ENCODE peak calls at places on chromosomes 13 and 19, in seven cellular contexts. C, Z, H, S, K, G and X are unnamed samples.

GRCh38 chr13:28657784-28658538 is 969 bp upstream of the POMP start:
- DNase-seq in G (no peak), C (no peak), Z (no peak), K (no peak), H (peak; percentile 58), S (no peak), X (no peak)

GRCh38 chr13:54884645-54885044 is 1856.0 kb downstream of the OLFM4 start:
- DNase-seq in H (no peak), Z (no peak), C (no peak), G (no peak), S (no peak), K (no peak), X (no peak)

GRCh38 chr13:48155850-48156249 is 60.9 kb upstream of the MED4 start:
- DNase-seq in C (no peak), S (no peak), H (peak; percentile 33), G (no peak), Z (no peak), K (no peak), X (peak; percentile 53)

GRCh38 chr19:54792814-54793213 is 10.6 kb upstream of the KIR2DL4 start:
- DNase-seq in C (no peak), H (no peak), Z (no peak), K (peak; percentile 41), S (no peak), G (no peak), X (no peak)

GRCh38 chr19:32800757-32801156 is 68.8 kb downstream of the SLC7A9 start:
- DNase-seq in H (no peak), S (no peak), G (no peak), C (no peak), Z (no peak), K (no peak), X (no peak)

GRCh38 chr13:52414963-52415362 is 9.0 kb upstream of the THSD1 start:
- DNase-seq in H (peak; percentile 69), K (no peak), C (no peak), G (no peak), Z (no peak), S (no peak), X (no peak)

GRCh38 chr19:289651-290538 is 1.3 kb downstream of the PLPP2 start:
- DNase-seq in Z (no peak), C (peak; percentile 85), G (peak; percentile 71), K (peak; percentile 33), H (peak; percentile 25), S (no peak), X (peak; percentile 64)

GRCh38 chr13:90455861-90456260 is 891.6 kb upstream of the MIR17HG start:
- DNase-seq in H (no peak), K (no peak), G (no peak), S (no peak), C (no peak), Z (no peak), X (no peak)

GRCh38 chr19:54209748-54210494 is 9.3 kb downstream of the RPS9 start:
- DNase-seq in C (peak; percentile 95), H (peak; percentile 98), K (no peak), S (peak; percentile 70), Z (peak; percentile 91), G (no peak), X (peak; percentile 94)

GRCh38 chr13:48859168-48860105 is 116.3 kb upstream of the FNDC3A start:
- DNase-seq in S (no peak), G (no peak), Z (no peak), H (no peak), K (no peak), C (no peak), X (no peak)

GRCh38 chr19:428144-428543 is 19.2 kb upstream of the C2CD4C start:
- DNase-seq in G (no peak), H (no peak), K (no peak), S (no peak), C (no peak), Z (no peak), X (no peak)

GRCh38 chr13:46321494-46322225 is 65.4 kb downstream of the RUBCNL start:
- DNase-seq in G (peak; percentile 9), H (peak; percentile 44), Z (peak; percentile 29), K (peak; percentile 39), C (peak; percentile 38), S (peak; percentile 55), X (peak; percentile 36)

GRCh38 chr13:28552288-28552687 is 57.4 kb upstream of the FLT1 start:
- DNase-seq in H (no peak), K (no peak), G (no peak), S (no peak), Z (no peak), C (no peak), X (no peak)

GRCh38 chr13:32830632-32831031 is 185.6 kb upstream of the KL start:
- DNase-seq in C (no peak), S (no peak), Z (no peak), H (no peak), G (no peak), K (no peak), X (no peak)

GRCh38 chr13:47409778-47410177 is 512.9 kb upstream of the HTR2A start:
- DNase-seq in K (no peak), H (no peak), G (no peak), Z (no peak), C (no peak), S (no peak), X (no peak)

GRCh38 chr19:17441241-17442135 is 7.0 kb downstream of the TMEM221 start:
- DNase-seq in H (no peak), S (peak; percentile 32), Z (no peak), K (no peak), C (no peak), G (no peak), X (no peak)

GRCh38 chr19:7789447-7789846 is 26.4 kb downstream of the CLEC4M start:
- DNase-seq in S (no peak), C (peak; percentile 40), Z (no peak), G (no peak), K (no peak), H (no peak), X (no peak)
- H3K27me3 ChIP-seq in S (peaks cover 25% of the 10 kb centered on the region), C (no peaks in the 10 kb centered on the region), Z (no peaks in the 10 kb centered on the region), G (peaks cover 28% of the 10 kb centered on the region), K (peaks cover 95% of the 10 kb centered on the region), H (peaks cover 29% of the 10 kb centered on the region), X (peaks cover 22% of the 10 kb centered on the region)

GRCh38 chr13:21606781-21607180 is 2.8 kb upstream of the MICU2 start:
- DNase-seq in K (no peak), C (no peak), S (no peak), G (no peak), H (no peak), Z (no peak), X (no peak)

GRCh38 chr13:21610687-21611086 is 6.7 kb upstream of the MICU2 start:
- DNase-seq in H (no peak), K (no peak), Z (no peak), G (no peak), S (no peak), C (no peak), X (no peak)

GRCh38 chr13:21606251-21606650 is 2.3 kb upstream of the MICU2 start:
- DNase-seq in C (no peak), G (no peak), S (no peak), Z (no peak), H (no peak), K (no peak), X (no peak)

GRCh38 chr13:21611385-21611784 is 7.4 kb upstream of the MICU2 start:
- DNase-seq in C (no peak), Z (no peak), G (no peak), K (no peak), S (no peak), H (no peak), X (no peak)

DNA sequence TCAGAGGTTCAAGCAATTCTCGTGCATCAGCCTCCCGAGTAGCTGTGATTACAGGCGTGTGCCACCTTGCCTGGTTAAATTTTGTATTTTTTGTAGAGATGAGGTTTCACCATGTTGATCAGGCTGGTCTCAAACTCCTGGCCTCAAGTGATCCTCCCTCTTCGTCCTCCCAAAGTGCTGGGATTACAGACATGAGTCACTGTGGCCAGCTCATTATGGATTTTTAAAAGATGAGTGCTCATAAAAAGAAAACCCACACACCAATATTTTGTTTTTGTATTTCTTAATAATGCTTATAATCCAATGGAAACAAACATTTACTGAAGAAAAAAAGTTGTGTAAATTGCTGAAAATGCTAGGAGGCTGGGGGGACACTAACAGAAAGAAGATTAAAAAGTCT is 5.0 kb upstream of the MICU2 start:
- DNase-seq in G (no peak), S (no peak), K (no peak), C (no peak), Z (no peak), H (no peak), X (no peak)
- H3K27me3 ChIP-seq in G (peaks cover 2% of the 10 kb centered on the region), S (peaks cover 20% of the 10 kb centered on the region), K (no peaks in the 10 kb centered on the region), C (peaks cover 76% of the 10 kb centered on the region), Z (no peaks in the 10 kb centered on the region), H (no peaks in the 10 kb centered on the region), X (no peaks in the 10 kb centered on the region)

DNA sequence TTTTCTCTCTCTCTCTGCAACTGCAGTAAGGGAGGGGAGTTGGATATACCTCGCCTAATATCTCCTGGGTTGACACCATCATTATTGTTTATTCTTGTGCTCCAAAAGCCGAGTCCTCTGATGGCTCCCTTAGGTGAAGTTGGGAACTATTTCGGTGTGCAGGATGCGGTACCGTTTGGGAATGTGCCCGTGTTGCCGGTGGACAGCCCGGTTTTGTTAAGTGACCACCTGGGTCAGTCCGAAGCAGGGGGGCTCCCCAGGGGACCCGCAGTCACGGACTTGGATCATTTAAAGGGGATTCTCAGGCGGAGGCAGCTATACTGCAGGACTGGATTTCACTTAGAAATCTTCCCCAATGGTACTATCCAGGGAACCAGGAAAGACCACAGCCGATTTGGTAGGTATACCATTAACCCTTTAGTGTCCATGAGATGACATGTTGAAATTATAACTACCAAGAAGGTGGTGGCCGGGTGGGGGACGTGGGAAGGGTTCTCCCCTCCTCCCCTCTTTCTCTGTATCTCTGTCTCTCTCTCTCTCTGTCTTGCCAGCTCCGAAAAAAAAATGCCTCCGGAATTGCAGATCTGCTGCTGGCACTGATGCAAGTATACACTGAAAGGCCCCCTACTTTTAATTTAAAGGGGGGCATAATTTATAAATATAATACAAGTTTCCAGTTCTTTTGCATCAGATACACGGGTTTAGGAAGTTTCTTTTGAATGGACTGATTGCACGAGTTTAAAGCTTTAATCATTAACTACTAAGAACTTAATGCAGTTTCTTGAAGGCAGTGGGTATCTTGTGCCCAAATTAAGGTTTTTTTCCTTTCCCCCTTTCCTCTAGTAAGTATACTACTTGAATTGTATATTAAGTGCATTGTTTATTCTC is 1.2 kb downstream of the FGF9 start:
- DNase-seq in S (no peak), G (no peak), H (no peak), C (no peak), Z (no peak), K (peak; percentile 9), X (no peak)
- H3K27me3 ChIP-seq in S (peaks cover 94% of the 10 kb centered on the region), G (peaks cover 77% of the 10 kb centered on the region), H (peaks cover 43% of the 10 kb centered on the region), C (peaks cover 64% of the 10 kb centered on the region), Z (no peaks in the 10 kb centered on the region), K (no peaks in the 10 kb centered on the region), X (peaks cover 13% of the 10 kb centered on the region)

GRCh38 chr19:3233831-3234230 is 9.4 kb downstream of the CELF5 start:
- DNase-seq in G (no peak), K (no peak), C (no peak), S (no peak), Z (no peak), H (no peak), X (no peak)

GRCh38 chr19:3233116-3233515 is 8.7 kb downstream of the CELF5 start:
- DNase-seq in K (no peak), S (no peak), H (no peak), Z (no peak), C (no peak), G (no peak), X (no peak)

GRCh38 chr19:3238066-3238561 is 13.7 kb downstream of the CELF5 start:
- DNase-seq in Z (no peak), G (no peak), S (no peak), C (no peak), H (no peak), K (no peak), X (no peak)

GRCh38 chr19:3236272-3236671 is 11.8 kb downstream of the CELF5 start:
- DNase-seq in S (no peak), Z (no peak), C (no peak), K (no peak), G (no peak), H (no peak), X (no peak)

GRCh38 chr19:3234800-3235199 is 10.3 kb downstream of the CELF5 start:
- DNase-seq in S (peak; percentile 31), Z (no peak), H (no peak), K (no peak), G (no peak), C (no peak), X (no peak)
- H3K27me3 ChIP-seq in S (peaks cover 8% of the 10 kb centered on the region), Z (no peaks in the 10 kb centered on the region), H (peaks cover 15% of the 10 kb centered on the region), K (peaks cover 82% of the 10 kb centered on the region), G (no peaks in the 10 kb centered on the region), C (peaks cover 5% of the 10 kb centered on the region), X (no peaks in the 10 kb centered on the region)